ENCODE peak calls at places on chromosomes 2 and 18, in six cellular contexts. A is heart left ventricle, J is frontal cortex, N is GM03348, T is astrocyte of the spinal cord, Q is hypothalamus. W is an unnamed sample.

GRCh38 chr2:16664052-16664731 is 1.4 kb downstream of the CYRIA start:
- DNase-seq in A (peak), Q (no peak), J (peak), N (no peak), T (peak), W (no peak)

GRCh38 chr2:111708478-111708877 is 175.5 kb downstream of the ANAPC1 start:
- DNase-seq in J (no peak), A (no peak), T (no peak), N (no peak), Q (no peak), W (no peak)

GRCh38 chr2:241030333-241030680 is 31.9 kb downstream of the SNED1 start:
- DNase-seq in A (no peak), Q (no peak), T (no peak), N (no peak), J (no peak), W (no peak)

GRCh38 chr2:187526776-187527175 is 27.5 kb downstream of the TFPI start:
- DNase-seq in Q (no peak), J (no peak), N (no peak), A (no peak), T (no peak), W (no peak)

GRCh38 chr18:39596891-39597290 is 2031.3 kb upstream of the CELF4 start:
- DNase-seq in J (no peak), T (no peak), A (no peak), N (no peak), Q (no peak), W (no peak)

GRCh38 chr18:79586436-79587297 is 92.9 kb upstream of the CTDP1 start:
- DNase-seq in N (no peak), T (no peak), Q (no peak), J (no peak), A (peak), W (no peak)

GRCh38 chr2:24313744-24314632 is 46.3 kb downstream of the ITSN2 start:
- DNase-seq in Q (no peak), A (no peak), N (peak), J (no peak), T (peak), W (no peak)

GRCh38 chr2:203591642-203592041 is 56.5 kb upstream of the RAPH1 start:
- DNase-seq in T (peak), N (no peak), J (no peak), Q (no peak), A (no peak), W (no peak)

GRCh38 chr2:203453858-203454451 is 81.1 kb downstream of the RAPH1 start:
- DNase-seq in Q (no peak), N (peak), J (peak), A (no peak), T (peak), W (no peak)

GRCh38 chr2:47645246-47645645 is 137.7 kb upstream of the MSH6 start:
- DNase-seq in N (no peak), T (no peak), A (no peak), J (no peak), Q (no peak), W (no peak)

GRCh38 chr2:121521359-121521758 is 9.3 kb upstream of the RNU4ATAC start:
- DNase-seq in Q (no peak), N (no peak), J (no peak), A (no peak), T (peak), W (no peak)

GRCh38 chr2:27855476-27855875 is 34.7 kb downstream of the RBKS start:
- DNase-seq in J (no peak), A (no peak), N (peak), Q (no peak), T (peak), W (no peak)

GRCh38 chr2:54895735-54896134 is 154.5 kb downstream of the RTN4 start:
- DNase-seq in A (no peak), Q (no peak), N (peak), J (no peak), T (peak), W (no peak)

GRCh38 chr2:177255227-177255601 is 9.3 kb downstream of the NFE2L2 start:
- DNase-seq in N (no peak), Q (no peak), T (no peak), A (no peak), J (no peak), W (no peak)

GRCh38 chr2:121489284-121489683 is 41.4 kb upstream of the RNU4ATAC start:
- DNase-seq in T (peak), A (no peak), Q (no peak), J (no peak), N (no peak), W (peak)

GRCh38 chr2:71511776-71512175 is 58.4 kb downstream of the DYSF start:
- DNase-seq in T (no peak), Q (no peak), A (no peak), J (no peak), N (no peak), W (no peak)

GRCh38 chr2:176817061-176817565 is 395.5 kb upstream of the HNRNPA3 start:
- DNase-seq in T (no peak), Q (no peak), N (peak), A (no peak), J (no peak), W (no peak)

GRCh38 chr2:122029945-122030344 is 274.5 kb downstream of the TSN start:
- DNase-seq in Q (no peak), A (no peak), T (no peak), J (no peak), N (no peak), W (no peak)

GRCh38 chr2:61712060-61712459 is 141.8 kb downstream of the FAM161A start:
- DNase-seq in N (no peak), T (no peak), A (no peak), Q (no peak), J (no peak), W (no peak)

GRCh38 chr2:34099377-34099776 is 500.3 kb upstream of the FAM98A start:
- DNase-seq in T (no peak), A (no peak), N (no peak), J (no peak), Q (no peak), W (no peak)

GRCh38 chr2:91477731-91478672 is 2786.5 kb downstream of the RPIA start:
- DNase-seq in N (peak), A (peak), J (peak), T (peak), Q (no peak), W (no peak)

GRCh38 chr2:241035142-241035817 is 36.9 kb downstream of the SNED1 start:
- DNase-seq in J (peak), N (no peak), A (no peak), T (no peak), Q (no peak), W (no peak)

GRCh38 chr2:2061091-2061696 is 269.9 kb downstream of the MYT1L start:
- DNase-seq in N (no peak), T (no peak), J (no peak), A (no peak), Q (no peak), W (no peak)

GRCh38 chr2:215527738-215528137 is 91.9 kb upstream of the FN1 start:
- DNase-seq in J (no peak), T (peak), Q (no peak), N (peak), A (no peak), W (no peak)

GRCh38 chr2:226063704-226064390 is 664.3 kb downstream of the NYAP2 start:
- DNase-seq in A (no peak), T (peak), Q (no peak), N (peak), J (no peak), W (no peak)

GRCh38 chr18:24369420-24369819 is 28.2 kb downstream of the OSBPL1A start:
- DNase-seq in J (no peak), T (peak), A (no peak), Q (no peak), N (peak), W (no peak)

GRCh38 chr18:68448736-68449135 is 266.2 kb downstream of the TMX3 start:
- DNase-seq in Q (no peak), N (peak), A (no peak), J (no peak), T (peak), W (no peak)

GRCh38 chr2:44267269-44268258 is 7.7 kb upstream of the SLC3A1 start:
- DNase-seq in A (no peak), N (peak), J (no peak), T (no peak), Q (no peak), W (no peak)

GRCh38 chr18:23213200-23213599 is 77.9 kb downstream of the CABLES1 start:
- DNase-seq in J (no peak), A (no peak), N (peak), T (no peak), Q (no peak), W (no peak)

GRCh38 chr2:195413422-195413821 is 243.6 kb upstream of the SLC39A10 start:
- DNase-seq in N (no peak), T (peak), A (no peak), Q (no peak), J (no peak), W (no peak)

GRCh38 chr2:201257381-201257940 is 2.9 kb upstream of the CASP8 start:
- DNase-seq in T (peak), Q (no peak), A (peak), N (peak), J (no peak), W (no peak)

GRCh38 chr2:43806719-43807031 is 32.0 kb downstream of the ABCG5 start:
- DNase-seq in A (no peak), Q (no peak), N (no peak), J (no peak), T (no peak), W (no peak)

W was measured in NCI-H1930.